ENCODE peak calls at places on chromosome 14, in four cellular contexts. V is cardiac muscle cell; E is activated CD4-positive, alpha-beta T cell treated with anti-CD3 and anti-CD28 coated beads, Interleukin-2, amount 50 U/mL, for 24 hours; D is neural crest cell. Y is an unnamed sample.

GRCh38 chr14:24187538-24187915 is 1.1 kb downstream of the IPO4 start:
- DNase-seq in V (no peak), E (no peak), D (no peak), Y (no peak)

GRCh38 chr14:64778114-64778754 is 74.0 kb downstream of the PLEKHG3 start:
- DNase-seq in V (no peak), E (no peak), D (no peak), Y (no peak)

GRCh38 chr14:93430319-93430801 is 379 bp upstream of the UNC79 start:
- DNase-seq in V (peak), E (no peak), D (peak), Y (no peak)

GRCh38 chr14:82647088-82647697 is 1113.5 kb upstream of the SEL1L start:
- DNase-seq in V (no peak), E (no peak), D (no peak), Y (no peak)

GRCh38 chr14:34498684-34499412 is 36.8 kb upstream of the SPTSSA start:
- DNase-seq in V (peak), E (no peak), D (no peak), Y (no peak)

GRCh38 chr14:75431011-75431410 is 3.2 kb downstream of the JDP2 start:
- DNase-seq in V (no peak), E (no peak), D (no peak), Y (no peak)

GRCh38 chr14:61514006-61514830 is 181.1 kb upstream of the HIF1A start:
- DNase-seq in V (peak), E (no peak), D (no peak), Y (no peak)

GRCh38 chr14:92491782-92492181 is 21.8 kb upstream of the RIN3 start:
- DNase-seq in V (no peak), E (no peak), D (no peak), Y (no peak)

GRCh38 chr14:99150236-99150635 is 121.8 kb downstream of the BCL11B start:
- DNase-seq in V (no peak), E (no peak), D (no peak), Y (no peak)

GRCh38 chr14:68945585-68946289 is 33.4 kb downstream of the ACTN1 start:
- DNase-seq in V (no peak), E (no peak), D (no peak), Y (no peak)

GRCh38 chr14:52002542-52002941 is 13.2 kb downstream of the RTRAF start:
- DNase-seq in V (no peak), E (no peak), D (no peak), Y (no peak)

Y was measured in AG09309.